ENCODE peak calls at places on chromosome 12, in five cellular contexts. X is endothelial cell; I is choroid plexus epithelial cell; C is fibroblast of lung; H is CD8-positive, alpha-beta T cell. B is an unnamed sample.

GRCh38 chr12:9134981-9135628 is 19.4 kb upstream of the A2M start:
- DNase-seq in X (no peak), I (peak), C (peak), H (no peak), B (no peak)

GRCh38 chr12:38508246-38508645 is 191.7 kb downstream of the ALG10B start:
- DNase-seq in X (no peak), I (no peak), C (no peak), H (no peak), B (no peak)

GRCh38 chr12:57762463-57762862 is 4.4 kb downstream of the CYP27B1 start:
- DNase-seq in X (no peak), I (no peak), C (no peak), H (no peak), B (no peak)

GRCh38 chr12:26434299-26434915 is 239.0 kb downstream of the SSPN start:
- DNase-seq in X (peak), I (peak), C (peak), H (no peak), B (peak)

GRCh38 chr12:122282066-122282465 is 15.8 kb upstream of the VPS33A start:
- DNase-seq in X (no peak), I (peak), C (peak), H (no peak), B (peak)

GRCh38 chr12:4268549-4269181 is 4.9 kb upstream of the CCND2 start:
- DNase-seq in X (peak), I (no peak), C (peak), H (peak), B (no peak)

GRCh38 chr12:3837049-3837448 is 36.1 kb downstream of the PARP11 start:
- DNase-seq in X (no peak), I (peak), C (no peak), H (no peak), B (no peak)

GRCh38 chr12:124994435-124994975 is 1.1 kb downstream of the BRI3BP start:
- DNase-seq in X (no peak), I (no peak), C (no peak), H (no peak), B (peak)

GRCh38 chr12:108630481-108631207 is 3.0 kb downstream of the SELPLG start:
- DNase-seq in X (no peak), I (peak), C (peak), H (peak), B (no peak)

GRCh38 chr12:54033106-54033979 is 493 bp downstream of the HOXC5 start:
- DNase-seq in X (no peak), I (no peak), C (no peak), H (no peak), B (peak)

GRCh38 chr12:95943231-95943842 is at the start of gene AMDHD1:
- DNase-seq in X (peak), I (peak), C (peak), H (peak), B (peak)

GRCh38 chr12:108302471-108303311 is 36.4 kb downstream of the CMKLR1 start:
- DNase-seq in X (no peak), I (peak), C (peak), H (no peak), B (peak)

GRCh38 chr12:108000111-108000510 is 129.0 kb upstream of the WSCD2 start:
- DNase-seq in X (no peak), I (no peak), C (no peak), H (no peak), B (no peak)

GRCh38 chr12:121894633-121895032 is 6.0 kb downstream of the PSMD9 start:
- DNase-seq in X (no peak), I (peak), C (peak), H (no peak), B (peak)

GRCh38 chr12:42372154-42372791 is 46.3 kb downstream of the PPHLN1 start:
- DNase-seq in X (peak), I (peak), C (peak), H (no peak), B (peak)

GRCh38 chr12:24709201-24709600 is 239.7 kb downstream of the BCAT1 start:
- DNase-seq in X (no peak), I (peak), C (peak), H (no peak), B (no peak)

GRCh38 chr12:43291516-43291915 is 260.5 kb downstream of the ADAMTS20 start:
- DNase-seq in X (no peak), I (peak), C (peak), H (no peak), B (peak)

GRCh38 chr12:108677381-108677780 is 43.7 kb upstream of the SELPLG start:
- DNase-seq in X (no peak), I (no peak), C (no peak), H (no peak), B (no peak)

GRCh38 chr12:96233941-96234461 is 39.8 kb downstream of the ELK3 start:
- DNase-seq in X (no peak), I (no peak), C (peak), H (no peak), B (peak)

GRCh38 chr12:70271025-70271424 is 27.8 kb downstream of the CNOT2 start:
- DNase-seq in X (no peak), I (no peak), C (no peak), H (no peak), B (no peak)

GRCh38 chr12:124085419-124085818 is 112.4 kb downstream of the ZNF664 start:
- DNase-seq in X (no peak), I (no peak), C (no peak), H (no peak), B (no peak)

GRCh38 chr12:88578274-88578673 is 2.0 kb downstream of the KITLG start:
- DNase-seq in X (no peak), I (peak), C (no peak), H (no peak), B (peak)

GRCh38 chr12:62113366-62114011 is 146.7 kb upstream of the USP15 start:
- DNase-seq in X (no peak), I (no peak), C (no peak), H (no peak), B (no peak)

GRCh38 chr12:57190037-57190436 is 26.6 kb upstream of the NXPH4 start:
- DNase-seq in X (no peak), I (peak), C (no peak), H (no peak), B (peak)

GRCh38 chr12:71128191-71128590 is 29.6 kb downstream of the TSPAN8 start:
- DNase-seq in X (no peak), I (peak), C (no peak), H (no peak), B (no peak)

GRCh38 chr12:106120578-106121105 is 18.1 kb downstream of the NUAK1 start:
- DNase-seq in X (no peak), I (no peak), C (no peak), H (no peak), B (no peak)

DNA sequence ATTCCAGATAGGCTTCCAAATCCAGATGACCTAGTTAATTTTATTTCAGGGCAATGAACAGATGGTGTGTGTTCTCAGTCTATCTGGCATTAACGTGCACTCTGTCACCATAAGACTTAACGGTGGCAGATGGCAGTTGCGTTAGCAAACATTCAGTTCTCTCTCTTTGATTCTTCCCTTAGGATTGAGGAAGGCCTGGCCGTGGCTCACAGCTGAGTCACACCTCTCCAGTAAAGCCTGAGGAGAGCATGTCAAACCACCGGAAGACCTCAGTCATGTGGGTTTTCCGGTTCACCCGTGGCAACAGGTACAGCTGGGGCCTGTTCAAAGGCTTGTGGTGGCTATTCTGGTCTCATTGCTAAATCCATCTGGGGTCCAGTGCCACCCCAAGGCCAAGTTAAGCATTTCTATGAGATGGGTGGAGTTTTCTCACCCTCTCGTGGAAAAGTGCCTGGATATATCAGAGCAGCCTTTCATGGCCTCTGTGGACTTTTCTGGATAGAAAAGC is 545.1 kb upstream of the ATP2B1 start:
- DNase-seq in X (no peak), I (peak), C (peak), H (peak), B (peak)
- TF ChIP-seq CTCF in X (no peak), I (peak), C (peak), H (no peak), B (peak)

DNA sequence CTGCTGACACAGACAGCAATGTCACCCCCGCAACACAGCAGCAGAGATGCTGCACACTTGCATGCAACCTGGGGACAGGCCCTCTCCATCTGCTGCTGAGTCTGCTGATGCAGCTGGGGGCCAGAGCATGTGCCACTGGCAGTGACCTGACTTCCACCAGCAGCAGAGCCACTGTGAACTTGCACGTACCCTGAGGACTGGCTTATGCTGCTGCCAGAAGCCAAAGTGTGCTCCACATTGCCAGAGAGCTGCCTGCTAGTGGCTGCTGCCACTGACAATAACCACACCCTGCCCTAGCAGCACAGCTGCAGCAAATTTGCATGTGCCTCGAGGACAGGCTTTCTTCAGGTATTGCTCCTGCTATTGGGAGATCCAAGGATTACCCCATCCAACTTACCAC is 4.5 kb upstream of the PRR4 start:
- DNase-seq in X (no peak), I (no peak), C (no peak), H (no peak), B (no peak)
- TF ChIP-seq CTCF in X (no peak), I (no peak), C (no peak), H (no peak), B (no peak)

GRCh38 chr12:127559349-127560040 is 707.5 kb upstream of the TMEM132C start:
- DNase-seq in X (peak), I (peak), C (peak), H (peak), B (peak)
- TF ChIP-seq CTCF in X (no peak), I (peak), C (peak), H (no peak), B (peak)

GRCh38 chr12:111025301-111025700 is 104.9 kb upstream of the MYL2 start:
- DNase-seq in X (no peak), I (no peak), C (no peak), H (no peak), B (no peak)
- TF ChIP-seq CTCF in X (no peak), I (no peak), C (no peak), H (no peak), B (no peak)

DNA sequence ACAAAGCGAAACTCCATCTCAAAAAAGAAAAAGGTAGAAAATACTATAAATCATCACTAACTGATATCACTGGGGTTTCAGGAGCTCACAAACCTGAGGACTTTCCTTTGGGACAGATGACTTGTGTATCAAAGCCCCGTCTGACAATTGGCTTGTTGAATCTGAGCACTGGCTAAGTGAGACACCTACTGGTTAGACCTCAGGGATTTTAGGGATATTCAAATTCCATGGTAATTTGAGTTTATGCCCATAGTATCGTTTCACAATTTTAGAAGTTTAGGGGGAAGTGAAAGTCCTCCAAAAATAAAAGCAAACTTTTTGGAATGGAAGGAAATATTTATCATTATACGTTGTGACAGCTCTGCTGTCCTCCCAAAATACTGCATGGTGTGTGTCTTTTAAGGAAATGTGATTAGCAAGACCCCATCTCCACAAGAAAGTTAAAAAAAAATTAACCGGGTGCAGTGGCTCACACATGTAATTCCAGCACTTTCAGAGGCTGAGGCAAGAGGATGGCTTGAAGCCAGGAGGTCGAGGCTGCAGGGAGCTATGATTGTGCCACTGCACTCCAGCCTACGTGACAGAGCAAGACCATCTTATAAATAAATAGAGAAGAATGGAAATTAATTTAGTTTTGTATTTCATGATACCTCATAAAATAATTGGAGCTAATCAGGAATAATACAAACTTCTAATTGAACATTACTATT is 49.2 kb downstream of the FBXL14 start:
- DNase-seq in X (no peak), I (peak), C (peak), H (no peak), B (no peak)
- TF ChIP-seq CTCF in X (no peak), I (peak), C (peak), H (no peak), B (peak)

B was measured in astrocyte of the spinal cord.